ENCODE peak calls at places on chromosomes 6 and 20, in ten cellular contexts. One of them, this sample, is unnamed.
A peak's percentile ranks its signal among the peaks of the same experiment; 100 is the strongest.

GRCh38 chr6:2504495-2505064 is 246.1 kb downstream of the MYLK4 start:
- DNase-seq in mesendoderm: no peak
- DNase-seq in heart left ventricle: no peak
- DNase-seq in fibroblast of pulmonary artery: no peak
- DNase-seq in Jurkat, Clone E6-1: no peak
- DNase-seq in SJSA1: no peak
- DNase-seq in BJ: no peak
- DNase-seq in upper lobe of right lung: no peak
- DNase-seq in GM12865: no peak
- DNase-seq in HFF-Myc: no peak
- DNase-seq in this sample: no peak

GRCh38 chr6:50815436-50816114 is 3.1 kb upstream of the TFAP2B start:
- DNase-seq in HFF-Myc: no peak
- DNase-seq in BJ: no peak
- DNase-seq in mesendoderm: no peak
- DNase-seq in GM12865: no peak
- DNase-seq in Jurkat, Clone E6-1: peak; percentile 10
- DNase-seq in SJSA1: peak; percentile 28
- DNase-seq in heart left ventricle: no peak
- DNase-seq in upper lobe of right lung: no peak
- DNase-seq in fibroblast of pulmonary artery: peak; percentile 30
- DNase-seq in this sample: no peak

GRCh38 chr6:116385462-116385807 is 14.7 kb downstream of the DSE start:
- DNase-seq in heart left ventricle: no peak
- DNase-seq in BJ: no peak
- DNase-seq in fibroblast of pulmonary artery: peak; percentile 65
- DNase-seq in SJSA1: peak; percentile 27
- DNase-seq in GM12865: no peak
- DNase-seq in Jurkat, Clone E6-1: no peak
- DNase-seq in upper lobe of right lung: no peak
- DNase-seq in mesendoderm: no peak
- DNase-seq in HFF-Myc: no peak
- DNase-seq in this sample: no peak

GRCh38 chr6:82144852-82145332 is 102.7 kb downstream of the IBTK start:
- DNase-seq in upper lobe of right lung: no peak
- DNase-seq in SJSA1: peak; percentile 77
- DNase-seq in GM12865: peak; percentile 5
- DNase-seq in heart left ventricle: peak; percentile 81
- DNase-seq in Jurkat, Clone E6-1: no peak
- DNase-seq in BJ: peak; percentile 75
- DNase-seq in mesendoderm: peak; percentile 58
- DNase-seq in fibroblast of pulmonary artery: peak; percentile 85
- DNase-seq in HFF-Myc: peak; percentile 66
- DNase-seq in this sample: no peak

GRCh38 chr6:79416931-79417330 is 120.3 kb downstream of the LCA5 start:
- DNase-seq in fibroblast of pulmonary artery: no peak
- DNase-seq in GM12865: no peak
- DNase-seq in mesendoderm: no peak
- DNase-seq in heart left ventricle: no peak
- DNase-seq in SJSA1: no peak
- DNase-seq in BJ: no peak
- DNase-seq in upper lobe of right lung: no peak
- DNase-seq in Jurkat, Clone E6-1: no peak
- DNase-seq in HFF-Myc: no peak
- DNase-seq in this sample: no peak

GRCh38 chr6:151494235-151494950 is 576 bp downstream of the CCDC170 start:
- DNase-seq in SJSA1: peak; percentile 64
- DNase-seq in mesendoderm: peak; percentile 35
- DNase-seq in Jurkat, Clone E6-1: no peak
- DNase-seq in GM12865: peak; percentile 28
- DNase-seq in heart left ventricle: peak; percentile 69
- DNase-seq in HFF-Myc: no peak
- DNase-seq in fibroblast of pulmonary artery: no peak
- DNase-seq in BJ: no peak
- DNase-seq in upper lobe of right lung: peak; percentile 73
- DNase-seq in this sample: no peak

GRCh38 chr20:723756-724155 is 44.5 kb downstream of the SLC52A3 start:
- DNase-seq in BJ: no peak
- DNase-seq in GM12865: no peak
- DNase-seq in heart left ventricle: peak; percentile 67
- DNase-seq in SJSA1: no peak
- DNase-seq in Jurkat, Clone E6-1: no peak
- DNase-seq in upper lobe of right lung: peak; percentile 63
- DNase-seq in mesendoderm: no peak
- DNase-seq in fibroblast of pulmonary artery: no peak
- DNase-seq in HFF-Myc: no peak
- DNase-seq in this sample: no peak

GRCh38 chr6:75602164-75602896 is 650 bp downstream of the SENP6 start:
- DNase-seq in heart left ventricle: peak; percentile 59
- DNase-seq in Jurkat, Clone E6-1: peak; percentile 29
- DNase-seq in upper lobe of right lung: no peak
- DNase-seq in mesendoderm: peak; percentile 73
- DNase-seq in fibroblast of pulmonary artery: peak; percentile 52
- DNase-seq in BJ: no peak
- DNase-seq in HFF-Myc: no peak
- DNase-seq in GM12865: peak; percentile 62
- DNase-seq in SJSA1: no peak
- DNase-seq in this sample: peak; percentile 72

GRCh38 chr6:149888113-149888512 is 9.8 kb downstream of the RAET1E start:
- DNase-seq in HFF-Myc: no peak
- DNase-seq in mesendoderm: no peak
- DNase-seq in Jurkat, Clone E6-1: no peak
- DNase-seq in GM12865: no peak
- DNase-seq in fibroblast of pulmonary artery: no peak
- DNase-seq in upper lobe of right lung: no peak
- DNase-seq in SJSA1: no peak
- DNase-seq in heart left ventricle: no peak
- DNase-seq in BJ: no peak
- DNase-seq in this sample: no peak

GRCh38 chr6:14665827-14666724 is 548.5 kb downstream of the CD83 start:
- DNase-seq in HFF-Myc: peak; percentile 45
- DNase-seq in mesendoderm: no peak
- DNase-seq in heart left ventricle: no peak
- DNase-seq in fibroblast of pulmonary artery: peak; percentile 96
- DNase-seq in GM12865: peak; percentile 68
- DNase-seq in SJSA1: peak; percentile 13
- DNase-seq in BJ: peak; percentile 37
- DNase-seq in upper lobe of right lung: peak; percentile 71
- DNase-seq in Jurkat, Clone E6-1: no peak
- DNase-seq in this sample: no peak

GRCh38 chr6:21375717-21376116 is 217.8 kb upstream of the SOX4 start:
- DNase-seq in fibroblast of pulmonary artery: no peak
- DNase-seq in BJ: no peak
- DNase-seq in HFF-Myc: no peak
- DNase-seq in upper lobe of right lung: no peak
- DNase-seq in heart left ventricle: no peak
- DNase-seq in SJSA1: no peak
- DNase-seq in GM12865: no peak
- DNase-seq in mesendoderm: no peak
- DNase-seq in Jurkat, Clone E6-1: no peak
- DNase-seq in this sample: no peak
- H3K4me3 ChIP-seq in fibroblast of pulmonary artery: no peak overlapping the region
- H3K4me3 ChIP-seq in BJ: no peak overlapping the region
- H3K4me3 ChIP-seq in HFF-Myc: no peak overlapping the region
- H3K4me3 ChIP-seq in upper lobe of right lung: no peak overlapping the region
- H3K4me3 ChIP-seq in heart left ventricle: no peak overlapping the region
- H3K4me3 ChIP-seq in SJSA1: no peak overlapping the region
- H3K4me3 ChIP-seq in GM12865: no peak overlapping the region
- H3K4me3 ChIP-seq in mesendoderm: no peak overlapping the region
- H3K4me3 ChIP-seq in Jurkat, Clone E6-1: no peak overlapping the region
- H3K4me3 ChIP-seq in this sample: no peak overlapping the region

GRCh38 chr6:106512048-106512957 is 117.0 kb downstream of the RTN4IP1 start:
- DNase-seq in BJ: no peak
- DNase-seq in GM12865: peak; percentile 83
- DNase-seq in fibroblast of pulmonary artery: peak; percentile 35
- DNase-seq in SJSA1: peak; percentile 84
- DNase-seq in upper lobe of right lung: peak; percentile 94
- DNase-seq in HFF-Myc: no peak
- DNase-seq in heart left ventricle: peak; percentile 70
- DNase-seq in Jurkat, Clone E6-1: no peak
- DNase-seq in mesendoderm: peak; percentile 41
- DNase-seq in this sample: peak; percentile 82

GRCh38 chr6:106513813-106514212 is 115.5 kb downstream of the RTN4IP1 start:
- DNase-seq in heart left ventricle: no peak
- DNase-seq in HFF-Myc: no peak
- DNase-seq in Jurkat, Clone E6-1: peak; percentile 55
- DNase-seq in mesendoderm: no peak
- DNase-seq in BJ: no peak
- DNase-seq in SJSA1: no peak
- DNase-seq in upper lobe of right lung: no peak
- DNase-seq in fibroblast of pulmonary artery: no peak
- DNase-seq in GM12865: peak; percentile 30
- DNase-seq in this sample: no peak

GRCh38 chr6:106516629-106517028 is 112.7 kb downstream of the RTN4IP1 start:
- DNase-seq in Jurkat, Clone E6-1: no peak
- DNase-seq in BJ: no peak
- DNase-seq in HFF-Myc: no peak
- DNase-seq in upper lobe of right lung: no peak
- DNase-seq in mesendoderm: no peak
- DNase-seq in GM12865: peak; percentile 37
- DNase-seq in SJSA1: no peak
- DNase-seq in fibroblast of pulmonary artery: no peak
- DNase-seq in heart left ventricle: no peak
- DNase-seq in this sample: no peak

GRCh38 chr6:106512958-106513480 is 116.3 kb downstream of the RTN4IP1 start:
- DNase-seq in mesendoderm: no peak
- DNase-seq in heart left ventricle: no peak
- DNase-seq in fibroblast of pulmonary artery: no peak
- DNase-seq in upper lobe of right lung: no peak
- DNase-seq in GM12865: no peak
- DNase-seq in HFF-Myc: no peak
- DNase-seq in SJSA1: no peak
- DNase-seq in Jurkat, Clone E6-1: peak; percentile 59
- DNase-seq in BJ: no peak
- DNase-seq in this sample: no peak

DNA sequence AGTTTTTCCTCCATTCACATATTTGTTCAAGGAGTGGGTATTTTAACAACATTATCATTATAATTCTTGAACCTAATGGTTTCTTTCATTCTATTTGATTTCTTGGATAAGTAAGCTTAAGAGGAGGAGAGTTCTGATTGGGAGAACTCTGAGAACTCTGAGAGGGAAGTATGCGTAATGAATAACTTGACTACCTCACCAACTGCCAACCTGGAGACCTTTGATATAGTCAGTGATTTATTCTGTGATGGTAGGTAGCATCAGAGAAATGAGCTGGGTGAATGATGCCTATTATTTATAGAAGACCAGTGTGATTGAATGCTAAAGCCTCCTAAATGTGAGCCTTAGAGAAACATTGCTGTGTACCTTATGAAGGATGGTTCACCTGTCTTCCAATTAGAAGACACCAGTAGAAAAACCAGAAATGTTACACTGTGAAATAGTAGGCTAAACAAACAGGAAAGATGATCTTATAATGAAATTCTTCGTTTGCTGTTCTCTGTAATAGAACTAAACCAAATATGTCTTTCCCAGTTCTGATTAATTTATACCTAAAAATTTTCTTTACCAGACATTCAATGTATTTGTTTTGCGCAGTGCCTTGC is 114.9 kb downstream of the RTN4IP1 start:
- DNase-seq in mesendoderm: no peak
- DNase-seq in Jurkat, Clone E6-1: no peak
- DNase-seq in BJ: no peak
- DNase-seq in HFF-Myc: no peak
- DNase-seq in GM12865: no peak
- DNase-seq in fibroblast of pulmonary artery: no peak
- DNase-seq in heart left ventricle: no peak
- DNase-seq in upper lobe of right lung: no peak
- DNase-seq in SJSA1: no peak
- DNase-seq in this sample: no peak
- H3K4me3 ChIP-seq in mesendoderm: no peak overlapping the region
- H3K4me3 ChIP-seq in Jurkat, Clone E6-1: peak overlapping the region; percentile 62
- H3K4me3 ChIP-seq in BJ: no peak overlapping the region
- H3K4me3 ChIP-seq in HFF-Myc: peak overlapping the region; percentile 69
- H3K4me3 ChIP-seq in GM12865: peak overlapping the region; percentile 82
- H3K4me3 ChIP-seq in fibroblast of pulmonary artery: no peak overlapping the region
- H3K4me3 ChIP-seq in heart left ventricle: peak overlapping the region; percentile 74
- H3K4me3 ChIP-seq in upper lobe of right lung: peak overlapping the region; percentile 75
- H3K4me3 ChIP-seq in SJSA1: no peak overlapping the region
- H3K4me3 ChIP-seq in this sample: no peak overlapping the region

GRCh38 chr6:30227763-30228487 is 14.7 kb upstream of the TRIM26 start:
- DNase-seq in heart left ventricle: no peak
- DNase-seq in HFF-Myc: no peak
- DNase-seq in fibroblast of pulmonary artery: no peak
- DNase-seq in BJ: no peak
- DNase-seq in GM12865: no peak
- DNase-seq in upper lobe of right lung: no peak
- DNase-seq in Jurkat, Clone E6-1: no peak
- DNase-seq in SJSA1: no peak
- DNase-seq in mesendoderm: peak; percentile 25
- DNase-seq in this sample: no peak

GRCh38 chr6:30231067-30231466 is 17.9 kb upstream of the TRIM26 start:
- DNase-seq in Jurkat, Clone E6-1: peak; percentile 18
- DNase-seq in heart left ventricle: no peak
- DNase-seq in BJ: no peak
- DNase-seq in HFF-Myc: no peak
- DNase-seq in upper lobe of right lung: no peak
- DNase-seq in mesendoderm: no peak
- DNase-seq in GM12865: no peak
- DNase-seq in fibroblast of pulmonary artery: no peak
- DNase-seq in SJSA1: peak; percentile 43
- DNase-seq in this sample: no peak

GRCh38 chr6:30223339-30223738 is 10.1 kb upstream of the TRIM26 start:
- DNase-seq in Jurkat, Clone E6-1: no peak
- DNase-seq in BJ: no peak
- DNase-seq in mesendoderm: no peak
- DNase-seq in fibroblast of pulmonary artery: no peak
- DNase-seq in HFF-Myc: no peak
- DNase-seq in SJSA1: no peak
- DNase-seq in heart left ventricle: no peak
- DNase-seq in GM12865: no peak
- DNase-seq in upper lobe of right lung: no peak
- DNase-seq in this sample: no peak

DNA sequence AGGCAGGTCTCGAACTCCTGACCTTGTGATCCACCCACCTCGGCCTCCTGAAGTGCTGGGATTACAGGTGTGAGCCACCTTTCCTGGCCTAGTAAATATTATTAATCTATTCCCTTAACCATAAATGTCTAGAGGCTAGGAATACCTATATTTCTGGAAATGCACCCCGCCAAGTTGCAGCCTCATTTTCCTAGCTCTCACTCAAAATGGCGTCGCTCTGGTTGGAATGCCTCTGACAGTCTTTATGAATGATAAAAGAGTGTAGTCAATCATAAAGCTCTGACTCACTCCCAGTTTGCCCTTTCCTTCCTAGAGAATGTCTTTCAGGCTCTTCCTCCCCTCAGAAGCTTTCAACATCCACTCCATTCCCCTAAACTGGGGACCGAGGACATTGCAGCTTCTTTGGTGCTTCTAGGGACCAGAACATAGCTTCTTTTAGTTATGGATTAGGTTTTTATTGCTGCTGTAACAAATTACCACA is 14.1 kb upstream of the TRIM26 start:
- DNase-seq in GM12865: no peak
- DNase-seq in heart left ventricle: no peak
- DNase-seq in BJ: no peak
- DNase-seq in fibroblast of pulmonary artery: no peak
- DNase-seq in SJSA1: no peak
- DNase-seq in HFF-Myc: no peak
- DNase-seq in mesendoderm: no peak
- DNase-seq in Jurkat, Clone E6-1: no peak
- DNase-seq in upper lobe of right lung: no peak
- DNase-seq in this sample: no peak
- H3K4me3 ChIP-seq in GM12865: no peak overlapping the region
- H3K4me3 ChIP-seq in heart left ventricle: no peak overlapping the region
- H3K4me3 ChIP-seq in BJ: no peak overlapping the region
- H3K4me3 ChIP-seq in fibroblast of pulmonary artery: no peak overlapping the region
- H3K4me3 ChIP-seq in SJSA1: no peak overlapping the region
- H3K4me3 ChIP-seq in HFF-Myc: no peak overlapping the region
- H3K4me3 ChIP-seq in mesendoderm: no peak overlapping the region
- H3K4me3 ChIP-seq in Jurkat, Clone E6-1: no peak overlapping the region
- H3K4me3 ChIP-seq in upper lobe of right lung: no peak overlapping the region
- H3K4me3 ChIP-seq in this sample: no peak overlapping the region

GRCh38 chr6:19803331-19804330 is 33.5 kb upstream of the ID4 start:
- DNase-seq in SJSA1: no peak
- DNase-seq in mesendoderm: no peak
- DNase-seq in fibroblast of pulmonary artery: peak; percentile 68
- DNase-seq in heart left ventricle: no peak
- DNase-seq in Jurkat, Clone E6-1: no peak
- DNase-seq in GM12865: no peak
- DNase-seq in upper lobe of right lung: no peak
- DNase-seq in HFF-Myc: no peak
- DNase-seq in BJ: no peak
- DNase-seq in this sample: no peak
- H3K4me3 ChIP-seq in SJSA1: peak overlapping the region; percentile 45
- H3K4me3 ChIP-seq in mesendoderm: no peak overlapping the region
- H3K4me3 ChIP-seq in fibroblast of pulmonary artery: peak overlapping the region; percentile 70
- H3K4me3 ChIP-seq in heart left ventricle: peak overlapping the region; percentile 58
- H3K4me3 ChIP-seq in Jurkat, Clone E6-1: peak overlapping the region; percentile 45
- H3K4me3 ChIP-seq in GM12865: no peak overlapping the region
- H3K4me3 ChIP-seq in upper lobe of right lung: peak overlapping the region; percentile 60
- H3K4me3 ChIP-seq in HFF-Myc: peak overlapping the region; percentile 45
- H3K4me3 ChIP-seq in BJ: peak overlapping the region; percentile 60
- H3K4me3 ChIP-seq in this sample: peak overlapping the region; percentile 42